ENCODE peak calls at places on chromosomes 11 and 22, in six cellular contexts. Q is mucosa of descending colon, Z is DND-41, M is adrenal gland, Y is upper lobe of left lung, L is tibial artery. W is an unnamed sample.

GRCh38 chr11:75733346-75734107 is 15.9 kb downstream of the MOGAT2 start:
- DNase-seq in L (no peak), M (no peak), Z (no peak), Q (no peak), Y (no peak), W (no peak)

GRCh38 chr11:17790453-17790852 is 55.9 kb downstream of the KCNC1 start:
- DNase-seq in Q (no peak), Z (no peak), Y (no peak), M (no peak), L (no peak), W (no peak)

GRCh38 chr11:92707173-92707619 is 262.3 kb upstream of the MTNR1B start:
- DNase-seq in Z (peak; percentile 62), L (no peak), Q (no peak), M (no peak), Y (no peak), W (no peak)

GRCh38 chr22:33438273-33438672 is 380.1 kb upstream of the SYN3 start:
- DNase-seq in M (no peak), Y (no peak), L (no peak), Q (no peak), Z (no peak), W (no peak)

GRCh38 chr11:117818036-117818858 is 6.3 kb downstream of the FXYD2 start:
- DNase-seq in Q (no peak), M (peak; percentile 73), L (no peak), Y (peak; percentile 22), Z (peak; percentile 52), W (peak; percentile 79)

GRCh38 chr11:13440100-13440855 is 22.7 kb downstream of the BTBD10 start:
- DNase-seq in Y (no peak), Z (no peak), M (peak; percentile 72), L (peak; percentile 25), Q (no peak), W (no peak)

GRCh38 chr11:31997955-31998354 is 92.9 kb upstream of the RCN1 start:
- DNase-seq in Y (no peak), M (no peak), L (no peak), Z (no peak), Q (no peak), W (no peak)

GRCh38 chr11:78883506-78883905 is 308.8 kb upstream of the NARS2 start:
- DNase-seq in L (no peak), M (no peak), Z (no peak), Y (no peak), Q (no peak), W (no peak)

GRCh38 chr11:1939006-1939626 is 8.0 kb upstream of the MRPL23 start:
- DNase-seq in Y (peak; percentile 52), L (no peak), M (no peak), Z (peak; percentile 32), Q (peak; percentile 16), W (no peak)

GRCh38 chr11:2406476-2406875 is 5.9 kb downstream of the TSSC4 start:
- DNase-seq in Z (no peak), Y (no peak), M (no peak), Q (no peak), L (no peak), W (no peak)

GRCh38 chr11:5968394-5968793 is at the start of gene OR56A5:
- DNase-seq in M (no peak), Z (no peak), Y (no peak), L (no peak), Q (no peak), W (no peak)

GRCh38 chr11:94924074-94925031 is 49.0 kb downstream of the CWC15 start:
- DNase-seq in Q (no peak), L (no peak), M (no peak), Z (peak; percentile 65), Y (no peak), W (no peak)

GRCh38 chr11:95095858-95096587 is 6.4 kb downstream of the ENDOD1 start:
- DNase-seq in Z (no peak), Y (no peak), Q (no peak), M (no peak), L (no peak), W (peak; percentile 77)

GRCh38 chr11:44868021-44868420 is 82.7 kb downstream of the TP53I11 start:
- DNase-seq in Y (no peak), L (no peak), Z (no peak), M (no peak), Q (no peak), W (no peak)

GRCh38 chr22:23231471-23232093 is 51.3 kb downstream of the BCR start:
- DNase-seq in M (no peak), Z (no peak), L (no peak), Q (no peak), Y (no peak), W (no peak)

GRCh38 chr11:15117751-15118150 is 3.0 kb downstream of the INSC start:
- DNase-seq in Z (no peak), Y (peak; percentile 17), Q (no peak), M (no peak), L (no peak), W (no peak)

GRCh38 chr11:74022541-74022940 is 13.7 kb upstream of the UCP3 start:
- DNase-seq in Q (no peak), M (no peak), Z (no peak), L (no peak), Y (no peak), W (no peak)

GRCh38 chr11:126384053-126384335 is 28.5 kb downstream of the ST3GAL4 start:
- DNase-seq in M (no peak), Z (no peak), Q (no peak), Y (no peak), L (no peak), W (no peak)

DNA sequence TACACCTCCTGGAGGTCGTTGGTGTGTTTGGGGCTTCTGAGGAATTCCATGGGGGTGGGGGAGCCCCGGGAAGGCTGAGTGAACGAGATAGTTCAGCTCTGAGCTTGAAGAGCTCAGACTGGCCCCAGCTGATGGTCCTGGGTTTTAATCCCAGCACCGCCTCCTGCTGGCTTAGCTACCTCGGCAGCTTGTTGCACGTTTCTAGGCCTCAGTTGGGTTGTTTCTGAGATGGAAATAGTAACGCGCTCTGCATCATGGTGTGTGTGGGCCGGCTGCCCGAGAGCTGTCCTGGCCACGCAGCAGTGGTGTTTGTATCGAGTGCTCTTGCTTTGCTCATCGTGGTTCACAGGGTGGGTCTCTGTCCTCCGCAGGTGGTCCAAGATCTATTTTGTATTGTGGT is 37.4 kb downstream of the TPCN2 start:
- DNase-seq in L (no peak), Z (no peak), Q (no peak), M (no peak), Y (peak; percentile 41), W (no peak)
- TF ChIP-seq CTCF in L (no peak), Z (peak; percentile 16), Q (no peak), M (no peak), Y (no peak), W (peak; percentile 14)

GRCh38 chr11:70660889-70661197 is 262.5 kb downstream of the CTTN start:
- DNase-seq in Y (no peak), L (no peak), M (no peak), Z (no peak), Q (no peak), W (no peak)
- H3K4me3 ChIP-seq in Y (no peak overlapping the region), L (no peak overlapping the region), M (no peak overlapping the region), Z (no peak overlapping the region), Q (no peak overlapping the region), W (no peak overlapping the region)

GRCh38 chr11:64237484-64237951 is 3.1 kb downstream of the VEGFB start:
- DNase-seq in Q (peak; percentile 91), M (no peak), Y (peak; percentile 87), Z (no peak), L (no peak), W (peak; percentile 13)
- H3K36me3 ChIP-seq in Q (no peaks in the 10 kb centered on the region), M (no peaks in the 10 kb centered on the region), Y (no peaks in the 10 kb centered on the region), Z (peaks cover 41% of the 10 kb centered on the region), L (peaks cover 6% of the 10 kb centered on the region), W (peaks cover 1% of the 10 kb centered on the region)

GRCh38 chr11:33532257-33532656 is 168.4 kb downstream of the C11orf91 start:
- DNase-seq in Y (no peak), Z (no peak), L (no peak), M (no peak), Q (no peak), W (no peak)
- TF ChIP-seq CTCF in Y (no peak), Z (no peak), L (no peak), M (no peak), Q (no peak), W (no peak)

DNA sequence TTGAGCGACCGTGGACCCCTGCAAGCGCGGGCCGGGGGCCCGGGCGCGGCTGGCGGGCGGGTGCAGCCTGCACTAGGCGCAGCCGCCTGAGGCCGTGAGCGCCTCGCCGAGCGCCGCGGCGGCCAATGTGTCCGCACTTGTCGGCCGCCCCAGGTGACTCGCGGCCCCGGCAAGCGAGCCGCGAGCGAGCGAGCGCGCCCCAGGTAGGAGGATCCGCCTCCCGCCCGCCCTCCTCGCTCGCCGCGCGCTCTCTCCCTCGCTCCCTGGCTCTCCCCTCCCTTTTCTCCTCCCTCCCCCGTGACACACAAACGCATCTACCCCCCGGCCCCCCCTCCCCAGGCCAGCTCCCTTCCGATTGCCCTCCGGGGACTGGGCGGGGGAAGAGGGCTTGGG is at the start of gene WNT7B:
- DNase-seq in M (no peak), Q (peak; percentile 43), Z (no peak), L (no peak), Y (peak; percentile 91), W (no peak)
- H3K4me3 ChIP-seq in M (peak within 1 kb of the TSS; percentile 15), Q (no peak within 1 kb of the TSS), Z (peak within 1 kb of the TSS; percentile 65), L (peak within 1 kb of the TSS; percentile 10), Y (peak within 1 kb of the TSS; percentile 49), W (peak within 1 kb of the TSS; percentile 10)

GRCh38 chr11:66243816-66244215 is 24.6 kb upstream of the RAB1B start:
- DNase-seq in M (no peak), Z (no peak), L (no peak), Q (no peak), Y (no peak), W (no peak)
- H3K36me3 ChIP-seq in M (no peaks in the 10 kb centered on the region), Z (peaks cover 19% of the 10 kb centered on the region), L (peaks cover 24% of the 10 kb centered on the region), Q (no peaks in the 10 kb centered on the region), Y (peaks cover 42% of the 10 kb centered on the region), W (peaks cover 36% of the 10 kb centered on the region)

GRCh38 chr11:122659676-122660571 is 4.4 kb downstream of the UBASH3B start:
- DNase-seq in Q (no peak), M (no peak), Y (no peak), L (no peak), Z (no peak), W (no peak)
- TF ChIP-seq CTCF in Q (no peak), M (no peak), Y (no peak), L (no peak), Z (no peak), W (no peak)

DNA sequence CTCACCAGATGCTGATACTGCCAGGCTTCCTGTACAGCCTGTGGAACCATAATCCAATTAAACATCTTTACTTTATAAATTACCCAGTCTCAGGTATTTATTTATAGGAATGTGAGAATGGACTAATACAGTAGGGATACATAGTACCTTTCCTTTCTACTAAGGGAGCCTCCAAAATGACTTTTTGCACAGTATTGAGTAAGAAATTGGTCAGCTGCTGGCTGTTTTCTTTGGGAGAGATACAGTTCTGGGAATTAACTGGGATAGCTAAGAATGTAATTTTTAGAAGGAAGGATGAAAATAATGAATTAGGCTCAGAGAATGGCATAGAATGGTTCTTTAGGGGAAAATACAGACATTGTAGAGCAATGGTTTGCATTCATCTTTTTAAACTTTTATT is 426.0 kb upstream of the DDI1 start:
- DNase-seq in L (no peak), M (no peak), Z (no peak), Q (no peak), Y (no peak), W (no peak)
- H3K4me3 ChIP-seq in L (no peak overlapping the region), M (no peak overlapping the region), Z (no peak overlapping the region), Q (no peak overlapping the region), Y (no peak overlapping the region), W (no peak overlapping the region)

GRCh38 chr22:50286275-50286674 is 16.1 kb upstream of the MAPK11 start:
- DNase-seq in Z (no peak), Q (no peak), L (no peak), M (no peak), Y (no peak), W (no peak)
- H3K36me3 ChIP-seq in Z (no peaks in the 10 kb centered on the region), Q (peaks cover 12% of the 10 kb centered on the region), L (peaks cover 80% of the 10 kb centered on the region), M (no peaks in the 10 kb centered on the region), Y (peaks cover 80% of the 10 kb centered on the region), W (peaks cover 69% of the 10 kb centered on the region)

GRCh38 chr11:35362571-35362980 is 56.8 kb downstream of the SLC1A2 start:
- DNase-seq in Z (no peak), L (no peak), M (no peak), Y (no peak), Q (no peak), W (no peak)
- TF ChIP-seq CTCF in Z (no peak), L (no peak), M (no peak), Y (no peak), Q (no peak), W (peak; percentile 6)